ENCODE peak calls at places on chromosomes 13 and 19, in seven cellular contexts. Z is pancreas; U is stimulated activated CD8-positive, alpha-beta memory T cell treated with anti-CD3 and anti-CD28 coated beads, Interleukin-2, amount 100 ng/mL, for 1 hour; R is NCI-H2107; W is H9; S is caudate nucleus; Y is glutamatergic neuron. A is an unnamed sample.

GRCh38 chr13:86870388-86870966 is 800.7 kb upstream of the SLITRK5 start:
- DNase-seq in Y (no peak), W (no peak), S (no peak), R (no peak), U (no peak), Z (no peak), A (peak; percentile 12)

GRCh38 chr19:13275016-13275722 is 125.0 kb downstream of the IER2 start:
- DNase-seq in S (no peak), Z (no peak), W (no peak), R (no peak), Y (no peak), U (no peak), A (no peak)

GRCh38 chr13:96710166-96710866 is 284.0 kb downstream of the OXGR1 start:
- DNase-seq in U (no peak), W (peak; percentile 55), S (no peak), Z (no peak), Y (peak; percentile 21), R (no peak), A (no peak)

GRCh38 chr19:3041756-3042517 is 12.9 kb upstream of the TLE2 start:
- DNase-seq in S (no peak), Y (no peak), U (no peak), Z (no peak), R (no peak), W (no peak), A (no peak)

GRCh38 chr13:94431569-94431968 is 47.9 kb downstream of the DCT start:
- DNase-seq in Z (no peak), W (no peak), S (no peak), Y (no peak), R (no peak), U (no peak), A (no peak)

GRCh38 chr13:21970918-21971317 is 300.0 kb downstream of the FGF9 start:
- DNase-seq in Y (no peak), S (no peak), U (no peak), Z (no peak), W (no peak), R (no peak), A (no peak)

GRCh38 chr19:15136234-15136954 is 29.2 kb downstream of the SYDE1 start:
- DNase-seq in S (no peak), U (no peak), Z (no peak), Y (no peak), W (no peak), R (no peak), A (peak; percentile 75)

GRCh38 chr19:34475975-34476594 is 5.5 kb upstream of the WTIP start:
- DNase-seq in Z (no peak), Y (no peak), W (no peak), U (no peak), S (no peak), R (no peak), A (no peak)

GRCh38 chr13:35499131-35500051 is 22.9 kb upstream of the MAB21L1 start:
- DNase-seq in Y (no peak), U (no peak), S (no peak), Z (no peak), R (peak; percentile 82), W (no peak), A (no peak)

GRCh38 chr19:53881482-53882390 is at the start of gene PRKCG:
- DNase-seq in S (peak; percentile 32), U (no peak), W (peak; percentile 77), Y (peak; percentile 81), R (no peak), Z (peak; percentile 76), A (no peak)

GRCh38 chr13:22940090-22940710 is 240.6 kb upstream of the SGCG start:
- DNase-seq in Z (no peak), R (no peak), Y (no peak), W (no peak), S (no peak), U (no peak), A (no peak)

GRCh38 chr19:38559428-38560401 is 58.0 kb downstream of the MAP4K1 start:
- DNase-seq in Z (no peak), U (no peak), W (no peak), Y (no peak), S (no peak), R (no peak), A (peak; percentile 35)

GRCh38 chr19:49837009-49837310 is 14.0 kb upstream of the PTOV1 start:
- DNase-seq in W (no peak), S (no peak), Y (no peak), U (no peak), Z (no peak), R (no peak), A (peak; percentile 52)

GRCh38 chr19:48271531-48272151 is 1.8 kb downstream of the ZNF114 start:
- DNase-seq in R (no peak), Z (peak; percentile 76), S (no peak), W (peak; percentile 80), Y (peak; percentile 59), U (no peak), A (peak; percentile 39)

GRCh38 chr19:18322318-18322758 is 538 bp downstream of the LSM4 start:
- DNase-seq in S (no peak), R (no peak), Z (no peak), W (no peak), U (no peak), Y (peak; percentile 70), A (peak; percentile 63)

A was measured in iris pigment epithelial cell.